ENCODE peak calls at places on chromosomes 16 and 17, in nine cellular contexts. S, O, L, H, M, I, C, F and N are unnamed samples.

GRCh38 chr17:80063815-80064585 is 27.6 kb downstream of the CCDC40 start:
- DNase-seq in S (peak; percentile 81), O (no peak), L (peak; percentile 88), H (peak; percentile 55), M (peak; percentile 11), I (no peak), C (peak; percentile 93), F (no peak), N (no peak)

GRCh38 chr17:76710863-76711611 is at the start of gene MXRA7:
- DNase-seq in S (peak; percentile 91), O (no peak), L (peak; percentile 88), H (no peak), M (no peak), I (peak; percentile 60), C (peak; percentile 78), F (peak; percentile 78), N (no peak)

GRCh38 chr17:17873450-17873991 is 36.7 kb upstream of the SREBF1 start:
- DNase-seq in S (no peak), O (no peak), L (no peak), H (no peak), M (no peak), I (no peak), C (no peak), F (no peak), N (no peak)

GRCh38 chr16:27253526-27253930 is 15.0 kb downstream of the NSMCE1 start:
- DNase-seq in S (no peak), O (no peak), L (no peak), H (peak; percentile 85), M (peak; percentile 51), I (no peak), C (peak; percentile 52), F (no peak), N (peak; percentile 50)

GRCh38 chr17:48100591-48101011 is 677 bp downstream of the CBX1 start:
- DNase-seq in S (peak; percentile 76), O (no peak), L (no peak), H (peak; percentile 44), M (peak; percentile 13), I (no peak), C (peak; percentile 71), F (peak; percentile 83), N (no peak)

GRCh38 chr16:88383401-88384221 is 852 bp downstream of the ZNF469 start:
- DNase-seq in S (peak; percentile 73), O (no peak), L (no peak), H (peak; percentile 39), M (no peak), I (no peak), C (peak; percentile 83), F (peak; percentile 37), N (no peak)

GRCh38 chr16:68086860-68087268 is 1.7 kb downstream of the NFATC3 start:
- DNase-seq in S (no peak), O (no peak), L (no peak), H (no peak), M (no peak), I (no peak), C (no peak), F (no peak), N (no peak)

GRCh38 chr17:50833396-50834125 is 1.8 kb upstream of the WFIKKN2 start:
- DNase-seq in S (peak; percentile 60), O (no peak), L (no peak), H (no peak), M (no peak), I (no peak), C (no peak), F (no peak), N (no peak)

GRCh38 chr17:59331929-59332889 is 754 bp downstream of the YPEL2 start:
- DNase-seq in S (peak; percentile 78), O (no peak), L (peak; percentile 88), H (no peak), M (no peak), I (peak; percentile 17), C (no peak), F (peak; percentile 45), N (no peak)

GRCh38 chr16:988465-989353 is 7.1 kb downstream of the SOX8 start:
- DNase-seq in S (no peak), O (no peak), L (no peak), H (no peak), M (no peak), I (no peak), C (no peak), F (no peak), N (no peak)

GRCh38 chr16:35305476-35305875 is 1846.1 kb downstream of the TP53TG3F start:
- DNase-seq in S (no peak), O (peak; percentile 97), L (no peak), H (no peak), M (no peak), I (no peak), C (no peak), F (no peak), N (no peak)
- TF ChIP-seq CTCF in S (no peak), O (no peak), L (no peak), H (no peak), M (no peak), I (no peak), C (no peak), F (no peak), N (no peak)

GRCh38 chr17:3802461-3803307 is 1.7 kb upstream of the ITGAE start:
- DNase-seq in S (no peak), O (no peak), L (no peak), H (peak; percentile 75), M (peak; percentile 74), I (no peak), C (no peak), F (no peak), N (peak; percentile 29)
- H3K4me3 ChIP-seq in S (no peak overlapping the region), O (no peak overlapping the region), L (no peak overlapping the region), H (no peak overlapping the region), M (no peak overlapping the region), I (no peak overlapping the region), C (no peak overlapping the region), F (no peak overlapping the region), N (no peak overlapping the region)

DNA sequence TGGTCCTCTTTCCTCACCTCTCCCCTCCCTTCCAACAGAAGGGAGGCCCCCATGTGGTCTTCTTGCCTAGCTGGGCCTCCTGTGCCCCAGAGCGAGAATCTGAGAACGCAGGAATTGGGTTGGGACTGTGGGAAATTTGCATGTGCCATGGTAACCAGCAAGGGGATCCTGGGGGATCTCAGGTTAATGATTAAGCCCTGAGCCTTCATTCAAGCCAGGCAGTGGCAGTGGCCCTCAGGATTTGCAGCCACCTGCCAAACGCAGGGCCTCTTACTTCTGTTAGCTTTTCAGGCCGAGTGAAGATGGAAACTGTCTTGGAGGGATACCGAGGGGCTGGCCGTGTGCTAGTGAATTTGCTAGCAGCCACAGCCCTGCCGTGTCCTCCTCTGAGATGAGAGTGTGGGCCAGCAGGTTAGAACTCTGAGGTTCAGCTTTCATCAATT is 40.3 kb downstream of the KSR1 start:
- DNase-seq in S (no peak), O (no peak), L (no peak), H (no peak), M (no peak), I (no peak), C (peak; percentile 78), F (no peak), N (no peak)
- TF ChIP-seq CTCF in S (no peak), O (no peak), L (no peak), H (no peak), M (no peak), I (no peak), C (no peak), F (no peak), N (no peak)

GRCh38 chr16:57355898-57356414 is 2.6 kb upstream of the CCL22 start:
- DNase-seq in S (no peak), O (no peak), L (no peak), H (no peak), M (no peak), I (no peak), C (no peak), F (no peak), N (no peak)

GRCh38 chr16:57356547-57356946 is 2.0 kb upstream of the CCL22 start:
- DNase-seq in S (no peak), O (no peak), L (no peak), H (no peak), M (no peak), I (no peak), C (no peak), F (no peak), N (no peak)

GRCh38 chr16:57358527-57359095 is at the start of gene CCL22:
- DNase-seq in S (peak; percentile 47), O (no peak), L (peak; percentile 50), H (no peak), M (no peak), I (no peak), C (no peak), F (no peak), N (no peak)

GRCh38 chr16:57360321-57360935 is 1.8 kb downstream of the CCL22 start:
- DNase-seq in S (peak; percentile 52), O (no peak), L (no peak), H (no peak), M (no peak), I (no peak), C (no peak), F (no peak), N (no peak)

DNA sequence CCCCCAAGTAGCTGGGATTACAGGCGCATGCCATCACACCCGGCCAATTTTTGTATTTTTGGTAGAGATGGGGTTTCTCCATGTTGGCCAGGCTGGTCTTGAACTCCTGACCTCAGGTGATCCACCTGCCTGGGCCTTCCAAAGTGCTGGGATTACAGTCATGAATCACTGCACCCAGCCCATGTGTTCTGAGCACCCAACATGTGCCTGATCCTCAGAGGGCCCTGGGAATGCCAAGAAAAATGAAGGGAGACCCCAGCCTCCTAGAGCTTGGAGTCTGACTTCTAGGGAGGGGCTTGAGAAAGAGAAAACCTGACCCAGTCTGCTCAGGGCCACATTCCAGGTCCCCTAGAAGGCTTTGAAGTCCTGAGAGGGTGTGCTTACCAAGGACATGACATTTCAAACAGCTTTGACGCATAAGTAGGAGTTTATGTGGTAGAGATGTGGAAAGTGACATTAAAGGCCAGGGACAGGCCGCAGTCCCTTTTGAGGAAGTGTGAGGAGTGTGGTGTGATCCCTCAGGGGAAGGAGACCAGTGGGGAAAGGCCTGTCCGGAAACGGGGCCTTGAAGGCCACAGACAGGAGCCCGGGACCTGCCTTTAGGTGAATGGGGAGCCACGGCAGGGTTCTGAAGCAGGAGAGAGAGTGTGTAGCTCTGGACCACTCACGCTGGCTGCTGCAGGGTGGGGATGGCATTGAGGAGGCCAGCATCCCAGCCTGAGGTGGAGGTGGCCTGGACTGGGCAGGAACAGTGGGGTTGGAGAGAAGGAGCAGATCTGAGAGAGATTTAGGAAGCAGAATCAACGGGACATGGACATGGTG is 1.0 kb upstream of the CCL22 start:
- DNase-seq in S (no peak), O (no peak), L (peak; percentile 70), H (no peak), M (no peak), I (no peak), C (no peak), F (no peak), N (no peak)
- H3K4me3 ChIP-seq in S (no peak overlapping the region), O (no peak overlapping the region), L (no peak overlapping the region), H (no peak overlapping the region), M (no peak overlapping the region), I (no peak overlapping the region), C (no peak overlapping the region), F (no peak overlapping the region), N (no peak overlapping the region)